ENCODE peak calls at places on chromosomes 16 and 17, in seven cellular contexts. One of them, this sample, is unnamed.
A peak's percentile ranks its signal among the peaks of the same experiment; 100 is the strongest.

GRCh38 chr17:20266806-20267458 is 200.4 kb downstream of the LGALS9B start:
- DNase-seq in mesendoderm: no peak
- DNase-seq in activated CD4-positive, alpha-beta T cell treated with anti-CD3 and anti-CD28 coated beads, Interleukin-2, amount 50 U/mL, for 48 hours: no peak
- DNase-seq in T-helper 17 cell: no peak
- DNase-seq in astrocyte of the hippocampus: peak; percentile 82
- DNase-seq in PC-9: no peak
- DNase-seq in kidney epithelial cell: peak; percentile 9
- DNase-seq in this sample: peak; percentile 28

GRCh38 chr16:11327277-11328171 is 17.7 kb upstream of the RMI2 start:
- DNase-seq in mesendoderm: peak; percentile 78
- DNase-seq in activated CD4-positive, alpha-beta T cell treated with anti-CD3 and anti-CD28 coated beads, Interleukin-2, amount 50 U/mL, for 48 hours: no peak
- DNase-seq in T-helper 17 cell: peak; percentile 15
- DNase-seq in astrocyte of the hippocampus: no peak
- DNase-seq in PC-9: no peak
- DNase-seq in kidney epithelial cell: no peak
- DNase-seq in this sample: no peak

GRCh38 chr17:77527394-77527793 is 386.6 kb downstream of the SEC14L1 start:
- DNase-seq in mesendoderm: no peak
- DNase-seq in activated CD4-positive, alpha-beta T cell treated with anti-CD3 and anti-CD28 coated beads, Interleukin-2, amount 50 U/mL, for 48 hours: no peak
- DNase-seq in T-helper 17 cell: no peak
- DNase-seq in astrocyte of the hippocampus: peak; percentile 33
- DNase-seq in PC-9: no peak
- DNase-seq in kidney epithelial cell: no peak
- DNase-seq in this sample: no peak

GRCh38 chr17:57935833-57936807 is 19.1 kb downstream of the CUEDC1 start:
- DNase-seq in mesendoderm: peak; percentile 70
- DNase-seq in activated CD4-positive, alpha-beta T cell treated with anti-CD3 and anti-CD28 coated beads, Interleukin-2, amount 50 U/mL, for 48 hours: no peak
- DNase-seq in T-helper 17 cell: no peak
- DNase-seq in astrocyte of the hippocampus: peak; percentile 87
- DNase-seq in PC-9: peak; percentile 61
- DNase-seq in kidney epithelial cell: no peak
- DNase-seq in this sample: no peak

GRCh38 chr17:46026045-46026814 is 27.2 kb downstream of the STH start:
- DNase-seq in mesendoderm: no peak
- DNase-seq in activated CD4-positive, alpha-beta T cell treated with anti-CD3 and anti-CD28 coated beads, Interleukin-2, amount 50 U/mL, for 48 hours: no peak
- DNase-seq in T-helper 17 cell: no peak
- DNase-seq in astrocyte of the hippocampus: no peak
- DNase-seq in PC-9: peak; percentile 30
- DNase-seq in kidney epithelial cell: no peak
- DNase-seq in this sample: no peak

GRCh38 chr17:80761421-80761871 is 216.8 kb downstream of the RPTOR start:
- DNase-seq in mesendoderm: no peak
- DNase-seq in activated CD4-positive, alpha-beta T cell treated with anti-CD3 and anti-CD28 coated beads, Interleukin-2, amount 50 U/mL, for 48 hours: peak; percentile 78
- DNase-seq in T-helper 17 cell: peak; percentile 27
- DNase-seq in astrocyte of the hippocampus: peak; percentile 87
- DNase-seq in PC-9: peak; percentile 86
- DNase-seq in kidney epithelial cell: peak; percentile 57
- DNase-seq in this sample: peak; percentile 85

GRCh38 chr17:76542566-76542971 is 2.7 kb downstream of the PRCD start:
- DNase-seq in mesendoderm: no peak
- DNase-seq in activated CD4-positive, alpha-beta T cell treated with anti-CD3 and anti-CD28 coated beads, Interleukin-2, amount 50 U/mL, for 48 hours: no peak
- DNase-seq in T-helper 17 cell: no peak
- DNase-seq in astrocyte of the hippocampus: no peak
- DNase-seq in PC-9: no peak
- DNase-seq in kidney epithelial cell: no peak
- DNase-seq in this sample: no peak

GRCh38 chr16:55672471-55672870 is 16.7 kb downstream of the SLC6A2 start:
- DNase-seq in mesendoderm: no peak
- DNase-seq in activated CD4-positive, alpha-beta T cell treated with anti-CD3 and anti-CD28 coated beads, Interleukin-2, amount 50 U/mL, for 48 hours: no peak
- DNase-seq in T-helper 17 cell: no peak
- DNase-seq in astrocyte of the hippocampus: no peak
- DNase-seq in PC-9: no peak
- DNase-seq in kidney epithelial cell: no peak
- DNase-seq in this sample: no peak

GRCh38 chr16:68365167-68365817 is 54.5 kb downstream of the PRMT7 start:
- DNase-seq in mesendoderm: no peak
- DNase-seq in activated CD4-positive, alpha-beta T cell treated with anti-CD3 and anti-CD28 coated beads, Interleukin-2, amount 50 U/mL, for 48 hours: no peak
- DNase-seq in T-helper 17 cell: no peak
- DNase-seq in astrocyte of the hippocampus: no peak
- DNase-seq in PC-9: no peak
- DNase-seq in kidney epithelial cell: no peak
- DNase-seq in this sample: no peak

GRCh38 chr17:37017355-37017754 is 68.6 kb downstream of the AATF start:
- DNase-seq in mesendoderm: no peak
- DNase-seq in activated CD4-positive, alpha-beta T cell treated with anti-CD3 and anti-CD28 coated beads, Interleukin-2, amount 50 U/mL, for 48 hours: no peak
- DNase-seq in T-helper 17 cell: no peak
- DNase-seq in astrocyte of the hippocampus: no peak
- DNase-seq in PC-9: no peak
- DNase-seq in kidney epithelial cell: no peak
- DNase-seq in this sample: no peak

GRCh38 chr16:2042171-2042570 is 5.5 kb downstream of the NTHL1 start:
- DNase-seq in mesendoderm: no peak
- DNase-seq in activated CD4-positive, alpha-beta T cell treated with anti-CD3 and anti-CD28 coated beads, Interleukin-2, amount 50 U/mL, for 48 hours: no peak
- DNase-seq in T-helper 17 cell: no peak
- DNase-seq in astrocyte of the hippocampus: no peak
- DNase-seq in PC-9: no peak
- DNase-seq in kidney epithelial cell: no peak
- DNase-seq in this sample: no peak

GRCh38 chr17:8117980-8118768 is at the start of gene ALOXE3:
- DNase-seq in mesendoderm: peak; percentile 74
- DNase-seq in activated CD4-positive, alpha-beta T cell treated with anti-CD3 and anti-CD28 coated beads, Interleukin-2, amount 50 U/mL, for 48 hours: no peak
- DNase-seq in T-helper 17 cell: no peak
- DNase-seq in astrocyte of the hippocampus: peak; percentile 70
- DNase-seq in PC-9: peak; percentile 83
- DNase-seq in kidney epithelial cell: no peak
- DNase-seq in this sample: peak; percentile 83

GRCh38 chr17:7572338-7572587 is 7.2 kb upstream of the CD68 start:
- DNase-seq in mesendoderm: no peak
- DNase-seq in activated CD4-positive, alpha-beta T cell treated with anti-CD3 and anti-CD28 coated beads, Interleukin-2, amount 50 U/mL, for 48 hours: no peak
- DNase-seq in T-helper 17 cell: no peak
- DNase-seq in astrocyte of the hippocampus: no peak
- DNase-seq in PC-9: no peak
- DNase-seq in kidney epithelial cell: no peak
- DNase-seq in this sample: no peak

GRCh38 chr16:1809281-1809801 is 15.8 kb upstream of the IGFALS start:
- DNase-seq in mesendoderm: peak; percentile 43
- DNase-seq in activated CD4-positive, alpha-beta T cell treated with anti-CD3 and anti-CD28 coated beads, Interleukin-2, amount 50 U/mL, for 48 hours: no peak
- DNase-seq in T-helper 17 cell: no peak
- DNase-seq in astrocyte of the hippocampus: no peak
- DNase-seq in PC-9: no peak
- DNase-seq in kidney epithelial cell: no peak
- DNase-seq in this sample: no peak

GRCh38 chr16:86107190-86107589 is 208.2 kb downstream of the IRF8 start:
- DNase-seq in mesendoderm: no peak
- DNase-seq in activated CD4-positive, alpha-beta T cell treated with anti-CD3 and anti-CD28 coated beads, Interleukin-2, amount 50 U/mL, for 48 hours: no peak
- DNase-seq in T-helper 17 cell: no peak
- DNase-seq in astrocyte of the hippocampus: no peak
- DNase-seq in PC-9: no peak
- DNase-seq in kidney epithelial cell: no peak
- DNase-seq in this sample: no peak

GRCh38 chr16:48365030-48365600 is 20.1 kb downstream of the SIAH1 start:
- DNase-seq in mesendoderm: no peak
- DNase-seq in activated CD4-positive, alpha-beta T cell treated with anti-CD3 and anti-CD28 coated beads, Interleukin-2, amount 50 U/mL, for 48 hours: no peak
- DNase-seq in T-helper 17 cell: no peak
- DNase-seq in astrocyte of the hippocampus: no peak
- DNase-seq in PC-9: no peak
- DNase-seq in kidney epithelial cell: no peak
- DNase-seq in this sample: peak; percentile 66